ENCODE peak calls at places on chromosomes 3 and 15, in five cellular contexts. Z is H1, P is GM12878, S is K562, C is HepG2. U is an unnamed sample.

GRCh38 chr15:42331235-42331634 is 28.1 kb upstream of the CAPN3 start:
- DNase-seq in C (no peak), P (no peak), S (no peak), Z (no peak), U (no peak)

GRCh38 chr3:158095302-158095997 is 10.8 kb downstream of the SHOX2 start:
- DNase-seq in P (no peak), Z (no peak), C (no peak), S (no peak), U (no peak)

GRCh38 chr3:194814878-194815357 is 129.2 kb downstream of the FAM43A start:
- DNase-seq in S (no peak), Z (no peak), C (no peak), P (no peak), U (no peak)

GRCh38 chr15:95948371-95948770 is 382.1 kb upstream of the NR2F2 start:
- DNase-seq in S (no peak), P (no peak), C (no peak), Z (no peak), U (no peak)

GRCh38 chr3:196506687-196507086 is 3.1 kb upstream of the RNF168 start:
- DNase-seq in S (no peak), P (no peak), Z (no peak), C (no peak), U (no peak)

GRCh38 chr3:139718415-139718814 is 40.6 kb upstream of the NMNAT3 start:
- DNase-seq in C (peak), S (peak), Z (peak), P (no peak), U (peak)

GRCh38 chr3:44235604-44236484 is 5.8 kb upstream of the TOPAZ1 start:
- DNase-seq in S (peak), C (peak), P (peak), Z (peak), U (peak)

GRCh38 chr3:147418352-147418751 is 9.2 kb downstream of the ZIC1 start:
- DNase-seq in P (no peak), S (no peak), Z (no peak), C (no peak), U (no peak)

GRCh38 chr3:114404590-114404989 is 110.8 kb downstream of the TIGIT start:
- DNase-seq in Z (no peak), P (no peak), C (no peak), S (no peak), U (no peak)

GRCh38 chr15:34655198-34655770 is 71.8 kb upstream of the GOLGA8B start:
- DNase-seq in Z (no peak), P (no peak), S (peak), C (no peak), U (no peak)

GRCh38 chr3:161423911-161424522 is 52.7 kb upstream of the SPTSSB start:
- DNase-seq in Z (no peak), P (no peak), C (peak), S (peak), U (peak)

GRCh38 chr3:150763122-150763840 is at the start of gene SIAH2:
- DNase-seq in C (peak), P (peak), S (peak), Z (no peak), U (peak)

GRCh38 chr15:33311312-33311971 is 675 bp downstream of the RYR3 start:
- DNase-seq in Z (no peak), P (no peak), C (no peak), S (no peak), U (no peak)

GRCh38 chr3:55488398-55489055 is 1.4 kb upstream of the WNT5A start:
- DNase-seq in S (peak), C (no peak), P (peak), Z (no peak), U (peak)

GRCh38 chr15:55319537-55320325 is 709 bp downstream of the PIGB start:
- DNase-seq in P (peak), C (no peak), Z (no peak), S (peak), U (no peak)

GRCh38 chr3:29067014-29067413 is 213.9 kb upstream of the RBMS3 start:
- DNase-seq in C (no peak), S (no peak), Z (no peak), P (no peak), U (peak)

GRCh38 chr15:85825719-85826118 is 31.0 kb upstream of the KLHL25 start:
- DNase-seq in P (no peak), Z (no peak), S (no peak), C (no peak), U (no peak)

DNA sequence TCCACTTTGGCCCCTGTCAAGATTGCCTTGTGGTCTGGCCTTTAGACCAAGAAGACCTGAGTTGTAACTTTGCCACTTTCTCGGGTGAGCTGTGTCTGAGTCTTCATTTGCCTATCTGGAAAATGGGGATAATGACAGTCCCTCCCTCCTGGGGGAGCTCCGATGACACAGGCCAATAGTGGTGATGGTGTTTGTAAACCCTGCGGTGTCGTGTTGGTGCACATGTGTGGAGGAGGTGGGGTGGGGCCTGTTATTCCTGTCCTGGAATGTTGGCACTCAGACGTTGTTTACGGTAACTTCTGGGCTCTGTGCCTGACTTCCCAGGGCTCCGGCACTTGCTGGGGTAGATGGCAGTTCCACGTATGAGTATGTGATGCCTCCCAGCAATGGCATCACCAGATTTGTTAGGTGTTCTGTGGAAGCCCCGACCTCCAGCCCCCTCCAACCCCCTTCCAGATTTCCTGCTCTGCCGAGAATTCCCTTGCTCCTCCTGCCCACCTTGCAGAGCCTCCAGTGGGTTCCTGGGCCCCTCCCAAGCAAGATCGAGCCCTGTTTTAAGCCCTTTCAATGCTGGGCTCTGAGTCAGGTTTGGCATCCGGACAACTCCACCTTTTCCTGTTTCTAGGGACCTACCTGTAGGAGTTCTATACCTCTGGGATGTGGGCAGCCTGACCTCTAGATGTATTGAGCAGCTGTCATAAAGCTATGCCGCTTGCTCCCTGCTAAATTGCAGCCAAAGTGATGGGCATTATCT is 31.4 kb downstream of the HRH1 start:
- DNase-seq in P (no peak), Z (no peak), S (no peak), C (no peak), U (peak)
- TF ChIP-seq EP300 in P (no peak), Z (no peak), S (no peak), C (no peak), U (no peak)

GRCh38 chr3:135324246-135324645 is 529.2 kb downstream of the EPHB1 start:
- DNase-seq in Z (no peak), S (no peak), C (no peak), P (no peak), U (no peak)
- TF ChIP-seq RFX5 in Z (no peak), S (no peak), C (no peak), P (no peak), U (no peak)

GRCh38 chr3:138326866-138327595 is 2.6 kb downstream of the NME9 start:
- DNase-seq in P (no peak), S (no peak), C (no peak), Z (no peak), U (no peak)

GRCh38 chr3:138327831-138328230 is 1.8 kb downstream of the NME9 start:
- DNase-seq in P (no peak), Z (no peak), C (no peak), S (no peak), U (no peak)

GRCh38 chr3:138329127-138329983 is at the start of gene NME9:
- DNase-seq in S (peak), P (no peak), Z (peak), C (peak), U (peak)

GRCh38 chr3:138329984-138330293 is 288 bp upstream of the NME9 start:
- DNase-seq in P (no peak), C (no peak), Z (no peak), S (no peak), U (no peak)

DNA sequence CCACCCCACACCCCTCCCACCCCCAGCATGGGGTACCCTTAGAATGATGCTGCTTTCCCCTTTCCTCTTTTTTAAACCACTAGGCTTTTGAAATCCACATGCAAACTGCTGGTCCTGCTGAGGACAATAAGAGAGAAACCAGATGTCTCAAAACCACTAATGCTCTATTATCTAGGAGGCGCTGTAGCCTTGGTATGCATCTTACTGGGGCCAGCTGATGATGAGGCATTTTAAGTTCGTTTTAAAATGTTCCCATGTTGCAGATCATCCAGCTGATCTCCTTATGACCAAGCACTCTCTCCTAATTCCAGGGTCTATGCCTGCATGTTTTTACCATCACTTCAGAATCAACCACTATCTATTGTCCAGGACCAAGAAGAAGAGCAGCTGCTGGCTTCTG is 1.3 kb downstream of the NME9 start:
- DNase-seq in P (no peak), S (peak), Z (no peak), C (no peak), U (no peak)
- TF ChIP-seq RAD21 in P (no peak), S (no peak), Z (no peak), C (no peak), U (no peak)

GRCh38 chr3:103513003-103513402 is 1078.2 kb downstream of the ZPLD1 start:
- DNase-seq in Z (no peak), P (no peak), S (no peak), C (no peak), U (no peak)

GRCh38 chr3:103517013-103517412 is 1082.2 kb downstream of the ZPLD1 start:
- DNase-seq in S (no peak), P (no peak), Z (no peak), C (no peak), U (no peak)

GRCh38 chr3:103510760-103511159 is 1075.9 kb downstream of the ZPLD1 start:
- DNase-seq in C (no peak), Z (no peak), S (no peak), P (no peak), U (no peak)

GRCh38 chr3:103515116-103515515 is 1080.3 kb downstream of the ZPLD1 start:
- DNase-seq in C (no peak), Z (no peak), S (no peak), P (no peak), U (no peak)

DNA sequence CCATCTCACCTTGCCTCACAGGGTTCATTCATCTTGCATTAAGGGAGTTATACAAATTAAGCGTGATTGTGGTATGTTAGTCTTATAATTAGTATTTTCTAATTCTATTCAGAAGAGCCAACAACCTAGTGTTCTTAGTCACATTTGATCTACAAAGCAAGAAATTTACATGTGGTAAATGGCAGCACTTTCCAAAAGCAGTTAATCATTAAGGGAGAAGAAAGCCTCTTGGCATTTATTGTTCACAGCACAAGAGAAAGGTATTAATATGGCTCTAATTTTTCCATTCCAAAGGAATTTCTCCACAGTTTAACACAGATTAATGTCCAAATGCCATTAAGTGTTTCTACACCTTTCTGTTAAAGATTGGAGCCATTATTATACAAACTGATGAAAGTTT is 1077.1 kb downstream of the ZPLD1 start:
- DNase-seq in Z (no peak), P (no peak), C (no peak), S (no peak), U (no peak)
- TF ChIP-seq EP300 in Z (no peak), P (no peak), C (no peak), S (no peak), U (no peak)

DNA sequence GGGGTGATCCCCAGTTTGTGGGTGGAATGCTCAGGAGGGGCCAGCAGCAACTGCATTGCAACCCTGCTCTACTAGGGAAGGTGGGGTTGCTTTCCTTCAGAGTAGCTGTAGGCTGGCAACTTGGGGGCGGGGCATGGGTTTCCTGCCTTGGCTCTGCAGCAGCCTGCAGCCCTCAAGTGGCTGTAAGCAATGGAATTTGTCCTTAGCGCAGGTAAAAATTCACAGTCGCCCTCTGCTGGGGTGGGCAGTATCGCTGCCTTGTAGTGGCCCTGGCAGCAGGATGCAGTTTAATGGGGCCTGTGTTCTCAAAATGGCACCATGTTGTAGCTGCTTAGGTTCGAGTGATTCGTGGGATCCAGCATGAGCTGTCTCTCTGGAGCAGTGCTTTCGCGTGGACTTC is 29.8 kb downstream of the STT3B start:
- DNase-seq in S (peak), P (no peak), C (no peak), Z (peak), U (no peak)
- TF ChIP-seq RFX5 in S (no peak), P (no peak), C (no peak), Z (no peak), U (no peak)

GRCh38 chr3:69740103-69741021 is 1.1 kb downstream of the MITF start:
- DNase-seq in Z (peak), P (no peak), S (peak), C (no peak), U (no peak)
- TF ChIP-seq RAD21 in Z (no peak), P (no peak), S (no peak), C (no peak), U (no peak)

GRCh38 chr3:185900228-185900627 is 37.6 kb downstream of the TRA2B start:
- DNase-seq in S (peak), P (no peak), Z (no peak), C (peak), U (peak)
- TF ChIP-seq EP300 in S (peak), P (no peak), Z (no peak), C (no peak), U (no peak)